ENCODE peak calls at places on chromosomes 1 and 21, in four cellular contexts. V is GM12878, O is HL-60, M is K562. Z is an unnamed sample.

GRCh38 chr1:150259758-150260669 is 2.4 kb downstream of the CA14 start:
- DNase-seq in V (no peak), M (no peak), O (no peak), Z (no peak)

GRCh38 chr1:244347942-244348341 is 103.8 kb downstream of the ADSS2 start:
- DNase-seq in V (no peak), O (no peak), M (no peak), Z (no peak)

GRCh38 chr1:231534703-231535159 is 6.3 kb downstream of the TSNAX start:
- DNase-seq in M (no peak), O (no peak), V (no peak), Z (no peak)

GRCh38 chr1:169049258-169049936 is 57.1 kb upstream of the ATP1B1 start:
- DNase-seq in M (no peak), V (no peak), O (no peak), Z (no peak)

GRCh38 chr1:173590557-173590956 is 12.3 kb downstream of the SLC9C2 start:
- DNase-seq in O (no peak), M (no peak), V (no peak), Z (no peak)

GRCh38 chr1:180953791-180954721 is 41.4 kb downstream of the KIAA1614 start:
- DNase-seq in V (peak), M (no peak), O (no peak), Z (peak)

GRCh38 chr21:45918011-45918410 is 63.6 kb upstream of the COL6A1 start:
- DNase-seq in V (no peak), O (no peak), M (no peak), Z (no peak)

GRCh38 chr1:47776554-47777156 is 220.5 kb downstream of the TRABD2B start:
- DNase-seq in M (no peak), V (no peak), O (no peak), Z (no peak)

GRCh38 chr1:226495716-226496115 is 52.8 kb upstream of the STUM start:
- DNase-seq in V (no peak), O (no peak), M (no peak), Z (no peak)

GRCh38 chr1:6630027-6630426 is 5.4 kb downstream of the THAP3 start:
- DNase-seq in O (no peak), M (no peak), V (no peak), Z (no peak)

GRCh38 chr1:222535455-222535854 is 12.4 kb downstream of the HHIPL2 start:
- DNase-seq in M (no peak), V (no peak), O (no peak), Z (no peak)

GRCh38 chr1:176566004-176566975 is 103.3 kb downstream of the PAPPA2 start:
- DNase-seq in O (no peak), M (no peak), V (no peak), Z (no peak)

GRCh38 chr1:236494586-236495207 is 29.1 kb upstream of the LGALS8 start:
- DNase-seq in O (no peak), V (no peak), M (no peak), Z (no peak)

GRCh38 chr1:214846971-214847810 is 235.3 kb upstream of the KCNK2 start:
- DNase-seq in O (no peak), V (no peak), M (no peak), Z (no peak)

GRCh38 chr21:43341349-43342163 is 85.4 kb downstream of the SIK1 start:
- DNase-seq in O (no peak), V (no peak), M (no peak), Z (no peak)
- TF ChIP-seq SPI1 in O (no peak), V (no peak), M (no peak), Z (no peak)

DNA sequence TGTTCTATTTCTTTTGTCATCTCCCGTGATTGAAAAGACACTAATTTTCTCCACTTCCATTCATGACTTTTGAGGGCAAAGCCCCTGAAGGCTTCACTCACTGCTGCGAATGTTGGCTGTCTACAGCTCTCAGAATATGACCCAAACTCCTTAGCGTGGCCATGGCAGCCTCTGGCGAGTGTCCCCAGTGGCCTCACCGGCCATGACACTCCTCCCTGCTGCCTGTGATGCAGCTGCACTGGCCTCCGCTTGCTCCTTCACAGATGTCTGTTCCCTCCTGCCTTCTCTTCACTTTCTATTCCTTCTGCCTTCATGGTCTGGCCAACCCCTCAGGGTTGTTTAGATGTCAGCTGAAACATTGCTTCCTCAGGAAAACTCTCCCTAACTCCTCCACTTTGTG is 30.8 kb upstream of the PTPRF start:
- DNase-seq in M (peak), V (no peak), O (no peak), Z (no peak)
- TF ChIP-seq SPI1 in M (no peak), V (no peak), O (no peak), Z (no peak)

DNA sequence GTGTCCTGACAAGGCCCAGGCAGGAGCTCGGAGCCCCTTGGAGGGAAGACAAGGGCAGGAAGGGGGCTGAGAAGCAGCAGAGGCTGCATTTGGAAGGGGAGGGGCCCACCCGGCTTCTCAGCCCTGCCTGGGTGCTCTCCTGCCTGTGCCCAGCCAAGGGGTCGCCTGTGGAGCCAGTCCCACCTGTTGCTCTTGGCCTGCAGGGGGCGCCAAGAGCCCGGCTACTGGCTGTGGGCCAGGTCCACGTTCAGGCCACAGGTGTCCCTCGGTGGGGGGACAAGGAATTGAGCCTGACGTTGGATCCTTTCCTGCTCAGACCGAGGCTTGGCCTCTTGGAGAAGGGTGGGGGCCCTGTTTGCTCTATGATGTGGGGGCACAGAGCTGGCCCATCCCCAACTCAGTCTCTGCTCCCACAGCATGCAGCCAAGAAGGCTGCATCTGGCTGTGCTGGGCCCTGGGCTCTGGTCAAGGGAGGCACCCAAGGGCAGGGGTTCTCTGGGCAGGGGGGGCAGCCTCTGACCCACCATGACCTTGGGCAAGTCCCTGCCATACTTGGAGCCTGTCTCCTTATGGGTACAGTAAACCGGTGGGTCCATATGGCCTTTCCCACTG is 10.9 kb downstream of the WNT4 start:
- DNase-seq in O (peak), M (peak), V (no peak), Z (peak)
- TF ChIP-seq SPI1 in O (no peak), M (no peak), V (no peak), Z (no peak)

GRCh38 chr1:115782571-115783281 is 14.2 kb upstream of the CASQ2 start:
- DNase-seq in O (no peak), M (no peak), V (no peak), Z (no peak)
- TF ChIP-seq SPI1 in O (no peak), M (no peak), V (no peak), Z (no peak)

DNA sequence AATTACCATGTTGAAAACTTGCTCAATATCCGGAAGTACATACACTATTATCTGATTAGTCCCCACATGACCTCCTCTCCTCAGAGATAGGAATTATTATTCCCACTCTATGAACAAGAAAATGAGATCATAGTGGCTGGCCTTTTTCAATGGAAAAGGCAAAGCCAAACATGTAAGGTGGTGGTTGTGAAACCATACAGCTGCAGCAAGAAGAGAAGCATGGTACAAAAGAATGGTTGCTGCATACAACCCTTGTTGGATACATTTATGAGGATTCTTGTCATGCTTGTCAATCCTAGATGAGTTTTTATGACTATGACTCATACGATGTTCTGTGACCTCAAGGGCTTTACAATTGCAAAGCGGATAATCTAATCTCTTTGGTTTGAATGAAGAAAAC is 514.7 kb downstream of the PLPP3 start:
- DNase-seq in M (no peak), O (no peak), V (no peak), Z (no peak)
- TF ChIP-seq SPI1 in M (no peak), O (no peak), V (no peak), Z (no peak)

DNA sequence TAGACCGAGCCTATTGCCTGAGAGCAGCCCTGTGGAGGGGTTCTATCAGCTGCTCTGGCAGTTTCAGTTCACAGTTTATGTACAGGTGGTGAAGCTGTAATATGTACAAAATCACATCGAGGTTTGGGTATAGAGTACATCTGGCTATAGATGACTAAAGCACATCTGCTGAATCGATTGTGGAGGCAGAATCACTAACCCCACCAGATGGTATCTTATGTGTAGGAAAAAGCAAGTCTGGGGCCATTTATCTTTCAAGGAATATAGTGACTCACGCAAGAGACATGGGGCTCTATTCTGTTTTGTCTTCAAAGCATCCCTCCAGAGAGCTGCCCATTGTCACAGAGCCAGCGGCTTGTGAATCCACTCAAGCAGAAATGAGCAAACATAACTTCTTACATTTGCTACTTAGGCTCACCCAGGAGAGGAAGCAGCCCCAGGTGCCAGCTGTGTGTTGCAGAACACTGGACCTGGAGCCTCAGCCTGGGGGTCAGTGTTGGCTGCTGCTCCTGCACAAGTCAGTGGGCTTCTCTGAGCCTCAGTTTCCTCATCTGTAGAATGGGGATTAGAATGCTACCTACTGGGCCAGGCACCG is 21.3 kb downstream of the MIIP start:
- DNase-seq in O (peak), V (peak), M (no peak), Z (no peak)
- TF ChIP-seq SPI1 in O (peak), V (peak), M (no peak), Z (peak)

DNA sequence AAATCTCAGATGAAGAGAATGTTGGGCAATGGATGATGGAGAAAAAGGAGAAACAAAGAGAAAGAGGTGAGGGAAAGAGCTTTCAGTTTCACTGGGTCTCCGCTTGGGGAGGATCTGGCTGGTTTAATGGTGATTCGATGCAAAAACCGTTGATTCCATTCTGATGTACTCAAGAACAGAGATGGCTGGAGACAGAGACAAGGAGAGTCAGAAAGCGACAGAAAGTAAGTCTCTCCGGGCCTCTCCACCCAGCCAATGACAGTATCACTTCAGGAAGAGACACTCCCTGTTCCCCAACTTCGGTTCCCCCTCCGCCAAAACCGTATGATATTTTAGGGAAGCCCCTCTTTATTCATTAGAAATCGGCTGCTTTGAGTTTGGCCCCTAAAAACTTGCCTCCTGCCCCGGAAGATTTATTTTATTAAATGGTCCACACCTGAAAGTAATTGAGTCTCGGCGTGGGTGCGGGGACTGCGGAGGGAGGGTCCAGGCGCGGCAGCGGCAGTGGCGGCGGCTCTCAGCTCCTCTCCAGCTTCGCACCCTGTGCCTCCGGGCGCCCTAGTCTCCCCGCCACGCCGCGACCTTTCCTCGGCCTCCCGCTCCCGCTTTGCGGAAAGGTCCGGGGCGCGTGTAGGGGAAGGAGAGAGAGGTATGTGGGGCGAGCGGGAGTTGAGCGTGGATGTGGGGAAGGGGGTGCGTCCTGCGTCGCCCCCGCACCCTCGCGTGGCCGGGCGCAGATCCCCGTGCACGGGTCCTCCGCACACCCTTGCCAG is 13.2 kb upstream of the ALX3 start:
- DNase-seq in M (no peak), V (no peak), O (no peak), Z (no peak)
- TF ChIP-seq SPI1 in M (no peak), V (no peak), O (no peak), Z (no peak)

DNA sequence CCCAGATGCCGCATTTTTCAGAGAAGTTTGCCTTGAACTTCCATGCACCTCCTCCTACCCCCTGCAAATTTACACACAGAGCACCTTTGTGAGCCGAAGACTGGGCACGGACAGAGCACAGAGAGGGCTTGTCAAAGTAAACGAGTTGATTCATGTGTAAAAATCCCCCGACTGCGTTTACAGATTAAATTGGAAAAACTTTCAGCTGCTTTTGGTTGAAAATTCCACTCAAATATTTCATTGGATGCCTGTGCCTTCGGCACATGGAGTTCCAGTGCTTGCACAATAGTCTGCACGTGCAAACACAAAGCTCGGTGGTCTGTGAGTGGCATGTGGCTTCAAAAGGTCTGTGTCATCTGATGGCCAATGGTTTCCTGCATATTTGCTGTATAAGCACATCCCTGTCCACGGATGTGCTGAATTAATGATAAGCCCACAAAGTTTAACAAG is 177.5 kb downstream of the SETD4 start:
- DNase-seq in O (no peak), M (no peak), V (no peak), Z (no peak)
- TF ChIP-seq SPI1 in O (no peak), M (no peak), V (no peak), Z (no peak)

GRCh38 chr1:15420853-15421465 is 11.3 kb downstream of the EFHD2 start:
- DNase-seq in O (no peak), M (peak), V (no peak), Z (no peak)

GRCh38 chr1:15414450-15414823 is 4.7 kb downstream of the EFHD2 start:
- DNase-seq in M (no peak), V (no peak), O (no peak), Z (no peak)

GRCh38 chr1:15418811-15419515 is 9.3 kb downstream of the EFHD2 start:
- DNase-seq in M (no peak), O (no peak), V (no peak), Z (no peak)

GRCh38 chr1:15413563-15414449 is 4.1 kb downstream of the EFHD2 start:
- DNase-seq in O (no peak), V (no peak), M (no peak), Z (no peak)

GRCh38 chr1:15417365-15417934 is 7.8 kb downstream of the EFHD2 start:
- DNase-seq in V (no peak), M (peak), O (peak), Z (no peak)
- TF ChIP-seq SPI1 in V (peak), M (peak), O (peak), Z (peak)